ENCODE peak calls at places on chromosomes 2 and 18, in seven cellular contexts. D is T-helper 2 cell, Y is brain pericyte, Q is mucosa of descending colon, L is NCI-H774, W is coronary artery, M is left cardiac atrium. G is an unnamed sample.

GRCh38 chr2:29808321-29808720 is 113.1 kb downstream of the ALK start:
- DNase-seq in D (no peak), Y (no peak), Q (no peak), L (no peak), W (no peak), M (no peak), G (no peak)

GRCh38 chr2:236967499-236967783 is 118.2 kb upstream of the COPS8 start:
- DNase-seq in D (no peak), Y (no peak), Q (no peak), L (no peak), W (peak), M (no peak), G (no peak)

GRCh38 chr2:651961-652373 is 25.2 kb downstream of the TMEM18 start:
- DNase-seq in D (no peak), Y (no peak), Q (no peak), L (no peak), W (peak), M (no peak), G (no peak)

GRCh38 chr18:74896390-74896991 is 298.8 kb downstream of the ZNF407 start:
- DNase-seq in D (peak), Y (no peak), Q (peak), L (peak), W (no peak), M (no peak), G (peak)

GRCh38 chr2:131394147-131394931 is 30.4 kb upstream of the RAB6D start:
- DNase-seq in D (peak), Y (no peak), Q (peak), L (no peak), W (no peak), M (no peak), G (peak)

GRCh38 chr18:8635087-8635486 is 25.9 kb downstream of the RAB12 start:
- DNase-seq in D (no peak), Y (no peak), Q (no peak), L (no peak), W (no peak), M (no peak), G (no peak)

GRCh38 chr2:72915907-72916742 is 1.2 kb upstream of the EMX1 start:
- DNase-seq in D (peak), Y (no peak), Q (peak), L (peak), W (peak), M (peak), G (peak)

GRCh38 chr2:25976884-25977741 is 5.2 kb downstream of the KIF3C start:
- DNase-seq in D (no peak), Y (no peak), Q (no peak), L (no peak), W (no peak), M (no peak), G (no peak)

GRCh38 chr2:15790838-15791237 is 149.5 kb upstream of the MYCN start:
- DNase-seq in D (no peak), Y (no peak), Q (no peak), L (no peak), W (no peak), M (no peak), G (no peak)

GRCh38 chr2:16643099-16643498 is 22.5 kb downstream of the CYRIA start:
- DNase-seq in D (no peak), Y (no peak), Q (no peak), L (no peak), W (no peak), M (no peak), G (no peak)

GRCh38 chr2:237968048-237968862 is 1.4 kb downstream of the UBE2F start:
- DNase-seq in D (peak), Y (no peak), Q (peak), L (no peak), W (no peak), M (peak), G (no peak)

GRCh38 chr2:160477032-160477431 is 16.6 kb downstream of the RBMS1 start:
- DNase-seq in D (no peak), Y (no peak), Q (no peak), L (no peak), W (no peak), M (no peak), G (no peak)